ENCODE peak calls at places on chromosomes 13 and 19, in four cellular contexts. G is OCI-LY7, S is dorsolateral prefrontal cortex, I is aorta. H is an unnamed sample.

GRCh38 chr19:35963514-35963913 is 27.3 kb downstream of the LRFN3 start:
- DNase-seq in I (no peak), S (no peak), G (no peak), H (no peak)

GRCh38 chr13:45321230-45321629 is 19.8 kb downstream of the TPT1 start:
- DNase-seq in S (no peak), I (peak), G (no peak), H (no peak)

GRCh38 chr13:86155756-86156155 is 356.5 kb upstream of the SLITRK6 start:
- DNase-seq in I (no peak), S (no peak), G (no peak), H (no peak)

GRCh38 chr19:55620410-55620809 is 4.0 kb downstream of the ZNF784 start:
- DNase-seq in G (no peak), S (no peak), I (peak), H (no peak)

GRCh38 chr13:112877976-112878955 is 90.7 kb upstream of the MCF2L start:
- DNase-seq in S (no peak), G (no peak), I (peak), H (no peak)

GRCh38 chr19:38693380-38694223 is 46.2 kb downstream of the ACTN4 start:
- DNase-seq in S (no peak), G (peak), I (no peak), H (no peak)

GRCh38 chr13:85040176-85040660 is 759.0 kb downstream of the SLITRK6 start:
- DNase-seq in S (no peak), I (no peak), G (no peak), H (no peak)

GRCh38 chr13:66071608-66072007 is 1158.5 kb downstream of the PCDH9 start:
- DNase-seq in G (no peak), I (no peak), S (no peak), H (no peak)

GRCh38 chr19:58182577-58182988 is 278 bp upstream of the ZNF274 start:
- DNase-seq in I (no peak), S (no peak), G (peak), H (no peak)

GRCh38 chr19:12840091-12841079 is 2.1 kb downstream of the MAST1 start:
- DNase-seq in G (peak), S (peak), I (no peak), H (no peak)

GRCh38 chr19:12838182-12838890 is at the start of gene MAST1:
- DNase-seq in I (no peak), S (peak), G (peak), H (no peak)

GRCh38 chr19:12837225-12837624 is 1.1 kb upstream of the MAST1 start:
- DNase-seq in S (no peak), I (no peak), G (no peak), H (no peak)

GRCh38 chr19:12841094-12841493 is 2.8 kb downstream of the MAST1 start:
- DNase-seq in I (no peak), S (peak), G (no peak), H (no peak)

GRCh38 chr19:12838893-12839656 is 760 bp downstream of the MAST1 start:
- DNase-seq in S (no peak), I (no peak), G (peak), H (no peak)
- H3K4me3 ChIP-seq in S (peak), I (no peak), G (peak), H (no peak)

GRCh38 chr19:16880884-16881554 is 7.8 kb upstream of the F2RL3 start:
- DNase-seq in S (no peak), I (no peak), G (no peak), H (no peak)
- H3K4me3 ChIP-seq in S (no peak), I (no peak), G (no peak), H (no peak)

GRCh38 chr19:2456301-2456570 is 523 bp downstream of the LMNB2 start:
- DNase-seq in I (no peak), G (no peak), S (no peak), H (no peak)

GRCh38 chr19:2453431-2454025 is 3.2 kb downstream of the LMNB2 start:
- DNase-seq in G (no peak), S (no peak), I (peak), H (no peak)

GRCh38 chr19:2454962-2455409 is 1.8 kb downstream of the LMNB2 start:
- DNase-seq in S (no peak), I (no peak), G (no peak), H (no peak)

GRCh38 chr19:2455481-2456300 is 1.1 kb downstream of the LMNB2 start:
- DNase-seq in I (peak), G (peak), S (no peak), H (no peak)

GRCh38 chr19:2454199-2454961 is 2.4 kb downstream of the LMNB2 start:
- DNase-seq in S (no peak), I (peak), G (no peak), H (no peak)
- H3K4me3 ChIP-seq in S (no peak), I (no peak), G (peak), H (no peak)

GRCh38 chr19:42528354-42529247 is at the start of gene CEACAM1:
- DNase-seq in I (peak), S (no peak), G (peak), H (no peak)
- H3K4me3 ChIP-seq in I (no peak), S (no peak), G (peak), H (no peak)

GRCh38 chr13:30115257-30115600 is 192.1 kb downstream of the KATNAL1 start:
- DNase-seq in G (no peak), S (no peak), I (no peak), H (no peak)
- H3K4me3 ChIP-seq in G (peak), S (peak), I (peak), H (peak)

GRCh38 chr13:52849727-52850395 is 1.4 kb upstream of the PCDH8 start:
- DNase-seq in S (no peak), G (no peak), I (no peak), H (no peak)
- H3K4me3 ChIP-seq in S (peak), G (no peak), I (no peak), H (no peak)

DNA sequence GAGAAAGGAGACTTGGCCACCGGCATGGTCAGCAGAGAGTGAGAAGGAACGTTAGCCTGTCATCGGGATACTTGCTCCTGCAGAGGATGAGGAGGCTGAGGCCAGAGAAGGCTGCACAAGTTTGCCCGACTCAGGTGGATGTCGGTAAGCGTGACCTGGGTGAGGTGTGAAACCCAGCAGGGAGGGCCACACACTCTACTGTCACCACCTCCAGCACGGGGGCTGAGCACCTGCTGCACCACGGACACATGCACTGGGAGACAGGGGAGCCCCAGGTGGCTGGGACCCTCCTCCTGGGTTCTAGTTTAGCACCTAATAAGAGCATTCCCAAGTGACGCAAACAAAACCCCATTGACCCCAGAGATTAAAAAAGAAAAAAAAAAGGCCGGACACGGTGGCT is 17.3 kb downstream of the MLLT1 start:
- DNase-seq in G (no peak), S (no peak), I (no peak), H (no peak)
- H3K4me3 ChIP-seq in G (no peak), S (no peak), I (no peak), H (no peak)

GRCh38 chr19:34359140-34359953 is 5.6 kb upstream of the GPI start:
- DNase-seq in G (peak), S (peak), I (peak), H (peak)

GRCh38 chr19:34362679-34363069 is 2.3 kb upstream of the GPI start:
- DNase-seq in S (no peak), I (no peak), G (no peak), H (no peak)

GRCh38 chr19:34357431-34357830 is 7.6 kb upstream of the GPI start:
- DNase-seq in S (no peak), I (no peak), G (no peak), H (no peak)

GRCh38 chr19:34360354-34360909 is 4.6 kb upstream of the GPI start:
- DNase-seq in S (no peak), I (no peak), G (no peak), H (no peak)

GRCh38 chr19:34359954-34360315 is 5.1 kb upstream of the GPI start:
- DNase-seq in S (no peak), I (no peak), G (no peak), H (no peak)
- H3K4me3 ChIP-seq in S (peak), I (no peak), G (peak), H (peak)

H was measured in tibial artery.